ENCODE peak calls at places on chromosomes 12 and 14, in six cellular contexts. One of them, this sample, is unnamed.

GRCh38 chr12:89210277-89210676 is 142.0 kb downstream of the DUSP6 start:
- DNase-seq in BE2C: no peak
- DNase-seq in ovary: no peak
- DNase-seq in mucosa of descending colon: no peak
- DNase-seq in body of pancreas: no peak
- DNase-seq in tibial artery: no peak
- DNase-seq in this sample: no peak

GRCh38 chr12:27177716-27178115 is 66.4 kb upstream of the STK38L start:
- DNase-seq in body of pancreas: no peak
- DNase-seq in BE2C: no peak
- DNase-seq in ovary: no peak
- DNase-seq in mucosa of descending colon: no peak
- DNase-seq in tibial artery: no peak
- DNase-seq in this sample: no peak

GRCh38 chr12:5493018-5493417 is 61.1 kb downstream of the NTF3 start:
- DNase-seq in ovary: no peak
- DNase-seq in BE2C: no peak
- DNase-seq in body of pancreas: no peak
- DNase-seq in mucosa of descending colon: no peak
- DNase-seq in tibial artery: no peak
- DNase-seq in this sample: no peak

GRCh38 chr14:94135476-94135875 is 6.1 kb upstream of the IFI27L2 start:
- DNase-seq in body of pancreas: no peak
- DNase-seq in tibial artery: no peak
- DNase-seq in ovary: no peak
- DNase-seq in BE2C: no peak
- DNase-seq in mucosa of descending colon: no peak
- DNase-seq in this sample: no peak

GRCh38 chr12:14785568-14785967 is 17.7 kb downstream of the WBP11 start:
- DNase-seq in body of pancreas: no peak
- DNase-seq in mucosa of descending colon: no peak
- DNase-seq in BE2C: no peak
- DNase-seq in tibial artery: no peak
- DNase-seq in ovary: no peak
- DNase-seq in this sample: no peak

GRCh38 chr12:131091413-131091975 is 137.8 kb downstream of the ADGRD1 start:
- DNase-seq in ovary: peak
- DNase-seq in mucosa of descending colon: no peak
- DNase-seq in tibial artery: no peak
- DNase-seq in body of pancreas: no peak
- DNase-seq in BE2C: peak
- DNase-seq in this sample: peak

GRCh38 chr14:66119805-66120204 is 366.4 kb upstream of the CCDC196 start:
- DNase-seq in tibial artery: no peak
- DNase-seq in ovary: no peak
- DNase-seq in body of pancreas: no peak
- DNase-seq in BE2C: peak
- DNase-seq in mucosa of descending colon: no peak
- DNase-seq in this sample: no peak

GRCh38 chr12:117530796-117531195 is 169.4 kb upstream of the NOS1 start:
- DNase-seq in body of pancreas: no peak
- DNase-seq in ovary: no peak
- DNase-seq in mucosa of descending colon: no peak
- DNase-seq in BE2C: no peak
- DNase-seq in tibial artery: no peak
- DNase-seq in this sample: no peak

GRCh38 chr12:82593901-82594396 is 92.8 kb upstream of the TMTC2 start:
- DNase-seq in BE2C: no peak
- DNase-seq in tibial artery: no peak
- DNase-seq in ovary: no peak
- DNase-seq in mucosa of descending colon: no peak
- DNase-seq in body of pancreas: no peak
- DNase-seq in this sample: no peak

GRCh38 chr12:14723763-14724162 is 27.4 kb upstream of the GUCY2C start:
- DNase-seq in ovary: no peak
- DNase-seq in tibial artery: peak
- DNase-seq in mucosa of descending colon: no peak
- DNase-seq in body of pancreas: peak
- DNase-seq in BE2C: peak
- DNase-seq in this sample: no peak

GRCh38 chr12:108875280-108875679 is 4.6 kb upstream of the DAO start:
- DNase-seq in mucosa of descending colon: no peak
- DNase-seq in BE2C: no peak
- DNase-seq in body of pancreas: no peak
- DNase-seq in tibial artery: no peak
- DNase-seq in ovary: no peak
- DNase-seq in this sample: no peak

GRCh38 chr12:39236994-39237393 is 205.9 kb downstream of the KIF21A start:
- DNase-seq in tibial artery: no peak
- DNase-seq in body of pancreas: peak
- DNase-seq in mucosa of descending colon: no peak
- DNase-seq in BE2C: no peak
- DNase-seq in ovary: no peak
- DNase-seq in this sample: no peak

GRCh38 chr12:96981053-96981452 is 74.0 kb downstream of the NEDD1 start:
- DNase-seq in body of pancreas: no peak
- DNase-seq in BE2C: no peak
- DNase-seq in ovary: peak
- DNase-seq in mucosa of descending colon: no peak
- DNase-seq in tibial artery: no peak
- DNase-seq in this sample: no peak

GRCh38 chr14:26872510-26872909 is 274.7 kb upstream of the NOVA1 start:
- DNase-seq in ovary: no peak
- DNase-seq in tibial artery: no peak
- DNase-seq in BE2C: no peak
- DNase-seq in body of pancreas: peak
- DNase-seq in mucosa of descending colon: no peak
- DNase-seq in this sample: peak

GRCh38 chr12:52582971-52583456 is 9.4 kb upstream of the KRT74 start:
- DNase-seq in BE2C: peak
- DNase-seq in tibial artery: peak
- DNase-seq in ovary: no peak
- DNase-seq in mucosa of descending colon: no peak
- DNase-seq in body of pancreas: peak
- DNase-seq in this sample: no peak

GRCh38 chr12:76201758-76202157 is 117.3 kb upstream of the NAP1L1 start:
- DNase-seq in mucosa of descending colon: no peak
- DNase-seq in body of pancreas: no peak
- DNase-seq in tibial artery: no peak
- DNase-seq in ovary: no peak
- DNase-seq in BE2C: no peak
- DNase-seq in this sample: no peak

GRCh38 chr14:87896393-87897380 is 96.3 kb downstream of the GALC start:
- DNase-seq in BE2C: no peak
- DNase-seq in tibial artery: no peak
- DNase-seq in body of pancreas: peak
- DNase-seq in ovary: no peak
- DNase-seq in mucosa of descending colon: no peak
- DNase-seq in this sample: no peak

GRCh38 chr12:114744696-114745095 is 60.7 kb upstream of the TBX3 start:
- DNase-seq in tibial artery: no peak
- DNase-seq in body of pancreas: no peak
- DNase-seq in BE2C: no peak
- DNase-seq in mucosa of descending colon: no peak
- DNase-seq in ovary: peak
- DNase-seq in this sample: no peak

GRCh38 chr12:116213014-116213413 is 64.5 kb downstream of the MED13L start:
- DNase-seq in ovary: no peak
- DNase-seq in mucosa of descending colon: no peak
- DNase-seq in body of pancreas: no peak
- DNase-seq in tibial artery: no peak
- DNase-seq in BE2C: no peak
- DNase-seq in this sample: no peak

GRCh38 chr14:65421201-65421981 is 8.9 kb downstream of the FUT8 start:
- DNase-seq in tibial artery: no peak
- DNase-seq in body of pancreas: no peak
- DNase-seq in ovary: no peak
- DNase-seq in BE2C: no peak
- DNase-seq in mucosa of descending colon: no peak
- DNase-seq in this sample: no peak

GRCh38 chr12:78473136-78473535 is 391.4 kb upstream of the SYT1 start:
- DNase-seq in ovary: no peak
- DNase-seq in body of pancreas: no peak
- DNase-seq in BE2C: no peak
- DNase-seq in mucosa of descending colon: no peak
- DNase-seq in tibial artery: no peak
- DNase-seq in this sample: no peak

GRCh38 chr14:105055334-105055733 is 9.9 kb downstream of the GPR132 start:
- DNase-seq in BE2C: no peak
- DNase-seq in body of pancreas: no peak
- DNase-seq in tibial artery: no peak
- DNase-seq in mucosa of descending colon: peak
- DNase-seq in ovary: no peak
- DNase-seq in this sample: no peak

GRCh38 chr14:105052110-105052458 is 13.1 kb downstream of the GPR132 start:
- DNase-seq in tibial artery: no peak
- DNase-seq in mucosa of descending colon: no peak
- DNase-seq in body of pancreas: no peak
- DNase-seq in BE2C: no peak
- DNase-seq in ovary: no peak
- DNase-seq in this sample: no peak

GRCh38 chr14:105053421-105053820 is 11.8 kb downstream of the GPR132 start:
- DNase-seq in BE2C: no peak
- DNase-seq in mucosa of descending colon: no peak
- DNase-seq in tibial artery: no peak
- DNase-seq in body of pancreas: no peak
- DNase-seq in ovary: no peak
- DNase-seq in this sample: no peak

GRCh38 chr14:105055736-105056302 is 9.4 kb downstream of the GPR132 start:
- DNase-seq in body of pancreas: no peak
- DNase-seq in BE2C: no peak
- DNase-seq in ovary: no peak
- DNase-seq in tibial artery: no peak
- DNase-seq in mucosa of descending colon: peak
- DNase-seq in this sample: no peak

GRCh38 chr14:105053996-105054395 is 11.2 kb downstream of the GPR132 start:
- DNase-seq in ovary: no peak
- DNase-seq in mucosa of descending colon: peak
- DNase-seq in tibial artery: no peak
- DNase-seq in BE2C: no peak
- DNase-seq in body of pancreas: no peak
- DNase-seq in this sample: no peak
- H3K4me3 ChIP-seq in ovary: no peak
- H3K4me3 ChIP-seq in mucosa of descending colon: no peak
- H3K4me3 ChIP-seq in tibial artery: no peak
- H3K4me3 ChIP-seq in BE2C: no peak
- H3K4me3 ChIP-seq in body of pancreas: no peak
- H3K4me3 ChIP-seq in this sample: no peak

GRCh38 chr14:90293766-90294471 is 37.6 kb downstream of the PSMC1 start:
- DNase-seq in mucosa of descending colon: no peak
- DNase-seq in ovary: no peak
- DNase-seq in tibial artery: no peak
- DNase-seq in BE2C: no peak
- DNase-seq in body of pancreas: no peak
- DNase-seq in this sample: no peak
- TF ChIP-seq CTCF in mucosa of descending colon: no peak
- TF ChIP-seq CTCF in ovary: no peak
- TF ChIP-seq CTCF in tibial artery: no peak
- TF ChIP-seq CTCF in BE2C: no peak
- TF ChIP-seq CTCF in body of pancreas: no peak
- TF ChIP-seq CTCF in this sample: no peak

DNA sequence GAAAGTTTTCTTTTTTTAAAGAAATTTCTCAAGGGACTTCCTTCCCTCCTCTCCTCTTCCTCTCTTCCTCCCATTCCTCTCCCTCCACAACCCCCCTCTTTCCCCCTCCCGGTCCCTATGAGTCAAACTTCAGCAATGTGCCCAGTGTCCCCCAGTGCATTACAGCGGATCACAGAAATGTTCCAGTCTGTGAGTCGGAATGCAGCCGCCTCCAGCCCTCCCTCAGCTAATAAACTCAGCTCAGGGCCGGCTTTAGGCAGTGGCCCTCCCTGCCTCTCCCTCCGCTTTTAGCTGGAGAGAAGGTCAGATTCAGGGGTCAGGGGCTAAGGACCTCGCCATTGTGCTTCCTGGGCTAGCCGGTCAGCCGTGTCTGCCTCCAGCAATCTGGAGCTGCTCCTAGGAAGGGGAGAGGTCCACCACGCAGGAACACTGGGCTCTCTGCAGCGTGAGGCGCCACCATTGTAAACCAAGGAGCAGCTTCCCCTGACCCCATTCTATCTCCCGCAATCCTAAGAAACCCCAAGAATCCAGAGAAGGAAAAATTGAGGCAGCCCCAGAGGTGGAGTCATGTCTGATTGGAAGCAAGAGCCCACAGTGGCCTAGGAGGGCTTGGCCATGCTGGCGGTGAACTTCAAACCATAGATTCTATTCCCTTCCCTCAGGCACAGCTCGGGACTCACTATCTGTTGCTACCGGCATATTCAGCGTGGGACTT is 1.1 kb upstream of the HDAC7 start:
- DNase-seq in ovary: peak
- DNase-seq in tibial artery: peak
- DNase-seq in BE2C: no peak
- DNase-seq in body of pancreas: peak
- DNase-seq in mucosa of descending colon: peak
- DNase-seq in this sample: no peak
- H3K4me3 ChIP-seq in ovary: peak
- H3K4me3 ChIP-seq in tibial artery: peak
- H3K4me3 ChIP-seq in BE2C: peak
- H3K4me3 ChIP-seq in body of pancreas: peak
- H3K4me3 ChIP-seq in mucosa of descending colon: peak
- H3K4me3 ChIP-seq in this sample: peak

GRCh38 chr12:6699259-6699988 is 1.2 kb downstream of the PIANP start:
- DNase-seq in BE2C: no peak
- DNase-seq in body of pancreas: no peak
- DNase-seq in tibial artery: no peak
- DNase-seq in mucosa of descending colon: no peak
- DNase-seq in ovary: no peak
- DNase-seq in this sample: no peak

GRCh38 chr12:6701078-6701768 is 608 bp upstream of the PIANP start:
- DNase-seq in ovary: no peak
- DNase-seq in BE2C: no peak
- DNase-seq in body of pancreas: no peak
- DNase-seq in tibial artery: no peak
- DNase-seq in mucosa of descending colon: no peak
- DNase-seq in this sample: no peak

GRCh38 chr12:6699989-6700645 is 498 bp downstream of the PIANP start:
- DNase-seq in tibial artery: no peak
- DNase-seq in body of pancreas: no peak
- DNase-seq in mucosa of descending colon: no peak
- DNase-seq in ovary: no peak
- DNase-seq in BE2C: peak
- DNase-seq in this sample: peak

GRCh38 chr12:6700646-6701051 is at the start of gene PIANP:
- DNase-seq in mucosa of descending colon: no peak
- DNase-seq in ovary: peak
- DNase-seq in body of pancreas: peak
- DNase-seq in tibial artery: no peak
- DNase-seq in BE2C: peak
- DNase-seq in this sample: peak

DNA sequence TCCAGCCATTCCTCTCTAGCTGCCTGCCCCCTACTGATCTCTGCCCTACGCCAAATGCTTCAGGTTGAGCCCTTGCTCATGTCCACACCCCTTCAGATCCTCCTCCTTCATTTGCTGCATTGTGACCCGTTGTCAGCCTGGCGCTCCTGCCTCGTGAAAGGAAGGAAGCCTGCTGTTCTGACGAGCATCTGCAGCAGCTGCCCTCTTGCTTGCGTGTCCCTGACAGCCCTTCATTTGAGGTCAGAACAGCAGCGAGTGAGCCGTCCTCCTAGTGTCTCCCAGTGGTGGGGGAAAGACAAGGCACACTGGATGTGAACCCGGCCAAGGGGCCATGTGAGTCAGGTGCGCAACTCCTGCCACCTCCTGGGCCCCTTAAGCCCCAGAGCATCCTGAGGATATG is 3.0 kb upstream of the PIANP start:
- DNase-seq in ovary: no peak
- DNase-seq in mucosa of descending colon: no peak
- DNase-seq in tibial artery: no peak
- DNase-seq in body of pancreas: no peak
- DNase-seq in BE2C: peak
- DNase-seq in this sample: no peak
- TF ChIP-seq CTCF in ovary: no peak
- TF ChIP-seq CTCF in mucosa of descending colon: no peak
- TF ChIP-seq CTCF in tibial artery: no peak
- TF ChIP-seq CTCF in body of pancreas: no peak
- TF ChIP-seq CTCF in BE2C: peak
- TF ChIP-seq CTCF in this sample: no peak

This sample was measured in dorsolateral prefrontal cortex.